ENCODE peak calls at places on chromosomes 5 and 9, in seven cellular contexts. J, W, D, S, K, M and B are unnamed samples.

GRCh38 chr5:34034497-34035327 is 8.3 kb downstream of the C1QTNF3 start:
- DNase-seq in K (no peak), J (no peak), S (no peak), W (no peak), D (no peak), M (peak; percentile 39), B (no peak)

GRCh38 chr9:7510209-7510608 is 289.4 kb downstream of the DMAC1 start:
- DNase-seq in S (no peak), W (no peak), D (no peak), K (no peak), M (no peak), J (no peak), B (no peak)

GRCh38 chr9:117625154-117625553 is 79.0 kb upstream of the TLR4 start:
- DNase-seq in D (no peak), S (no peak), K (no peak), M (no peak), W (no peak), J (no peak), B (no peak)

GRCh38 chr9:6557883-6558282 is 87.6 kb downstream of the GLDC start:
- DNase-seq in J (no peak), S (no peak), D (no peak), M (no peak), W (no peak), K (no peak), B (no peak)

GRCh38 chr5:112317866-112318265 is 101.2 kb downstream of the EPB41L4A start:
- DNase-seq in J (no peak), S (no peak), W (peak; percentile 24), D (no peak), M (no peak), K (no peak), B (no peak)

GRCh38 chr5:39570418-39571027 is 145.7 kb upstream of the DAB2 start:
- DNase-seq in D (peak; percentile 77), M (no peak), J (no peak), W (no peak), S (no peak), K (peak; percentile 37), B (no peak)

GRCh38 chr5:143201589-143201988 is 201.9 kb downstream of the NR3C1 start:
- DNase-seq in W (no peak), S (no peak), D (peak; percentile 70), M (no peak), J (no peak), K (no peak), B (no peak)

GRCh38 chr9:123453904-123454321 is 97.9 kb downstream of the CRB2 start:
- DNase-seq in W (no peak), K (no peak), S (peak; percentile 19), J (no peak), D (no peak), M (no peak), B (no peak)

GRCh38 chr9:37309136-37309535 is 113.4 kb upstream of the GRHPR start:
- DNase-seq in K (peak; percentile 82), D (peak; percentile 53), W (peak; percentile 16), J (peak; percentile 69), M (no peak), S (peak; percentile 26), B (no peak)

GRCh38 chr5:100900796-100901731 is 2.0 kb downstream of the ST8SIA4 start:
- DNase-seq in S (peak; percentile 72), M (peak; percentile 82), K (peak; percentile 97), W (peak; percentile 91), D (peak; percentile 61), J (peak; percentile 91), B (peak; percentile 91)

GRCh38 chr5:91151947-91152346 is 231.2 kb downstream of the ARRDC3 start:
- DNase-seq in J (no peak), S (no peak), K (no peak), D (peak; percentile 98), W (peak; percentile 17), M (no peak), B (no peak)

GRCh38 chr5:169018980-169019379 is 282.0 kb downstream of the SLIT3 start:
- DNase-seq in W (no peak), D (no peak), S (no peak), M (no peak), K (no peak), J (peak; percentile 45), B (no peak)

GRCh38 chr5:40033411-40033810 is 608.6 kb upstream of the DAB2 start:
- DNase-seq in K (peak; percentile 29), M (peak; percentile 3), J (no peak), W (no peak), D (no peak), S (no peak), B (no peak)

GRCh38 chr5:142070000-142070399 is 38.6 kb upstream of the NDFIP1 start:
- DNase-seq in D (no peak), S (no peak), J (no peak), K (no peak), M (no peak), W (no peak), B (no peak)

GRCh38 chr5:132525299-132525724 is 18.0 kb downstream of the IL5 start:
- DNase-seq in K (peak; percentile 94), D (no peak), W (no peak), M (peak; percentile 97), S (no peak), J (no peak), B (peak; percentile 75)

GRCh38 chr9:86046930-86047341 is 52.4 kb downstream of the GOLM1 start:
- DNase-seq in M (no peak), S (no peak), K (no peak), D (no peak), J (no peak), W (no peak), B (no peak)
- H3K4me3 ChIP-seq in M (no peak overlapping the region), S (no peak overlapping the region), K (no peak overlapping the region), D (no peak overlapping the region), J (no peak overlapping the region), W (no peak overlapping the region), B (no peak overlapping the region)

DNA sequence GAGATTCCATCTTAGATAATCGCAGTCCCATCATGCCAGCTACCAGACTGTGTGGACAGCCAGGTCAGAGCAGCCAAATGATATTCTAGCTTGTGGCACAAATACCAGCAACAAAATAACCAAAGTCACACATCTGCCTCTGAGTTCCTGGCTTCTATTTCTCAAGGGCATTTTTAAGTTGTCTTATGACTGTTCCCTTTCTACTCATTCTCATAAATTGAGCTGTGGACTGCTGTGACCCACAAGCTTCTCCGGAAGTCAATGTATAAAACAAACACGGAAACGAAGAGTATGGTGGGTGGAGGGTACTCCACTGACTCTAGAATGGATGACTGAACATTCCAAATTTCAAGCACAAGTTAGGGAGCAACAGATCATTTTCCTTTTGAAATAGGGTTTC is 43.9 kb downstream of the PDCD1LG2 start:
- DNase-seq in M (peak; percentile 66), J (no peak), W (no peak), K (peak; percentile 84), S (no peak), D (no peak), B (peak; percentile 63)
- H3K4me3 ChIP-seq in M (no peak overlapping the region), J (no peak overlapping the region), W (no peak overlapping the region), K (no peak overlapping the region), S (no peak overlapping the region), D (no peak overlapping the region), B (no peak overlapping the region)

DNA sequence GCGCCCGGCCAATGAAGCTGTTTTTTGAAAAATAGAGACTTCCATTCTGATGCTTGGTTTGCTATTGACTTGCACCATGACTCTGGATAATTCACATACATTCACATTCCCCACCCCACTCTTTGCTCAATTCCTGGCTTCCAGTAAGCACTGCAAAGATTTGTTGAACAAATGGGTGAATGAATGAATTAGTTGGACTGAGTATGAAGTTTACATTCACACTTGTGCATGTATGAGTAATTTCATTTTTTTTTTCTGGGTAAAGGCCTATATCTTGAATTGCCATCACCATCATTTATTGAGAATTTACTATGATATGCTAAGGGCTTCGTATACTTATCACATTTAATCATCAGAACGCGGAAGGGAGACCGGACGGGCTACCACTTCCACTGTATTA is 13.8 kb upstream of the CCDC69 start:
- DNase-seq in S (no peak), K (no peak), D (no peak), W (no peak), M (no peak), J (no peak), B (no peak)
- H3K4me3 ChIP-seq in S (no peak overlapping the region), K (peak overlapping the region; percentile 54), D (no peak overlapping the region), W (no peak overlapping the region), M (no peak overlapping the region), J (no peak overlapping the region), B (no peak overlapping the region)

GRCh38 chr5:128201065-128201926 is 117.7 kb downstream of the SLC12A2 start:
- DNase-seq in D (peak; percentile 76), M (no peak), J (peak; percentile 98), W (peak; percentile 77), K (peak; percentile 81), S (peak; percentile 91), B (peak; percentile 71)
- H3K4me3 ChIP-seq in D (peak overlapping the region; percentile 23), M (no peak overlapping the region), J (peak overlapping the region; percentile 75), W (no peak overlapping the region), K (no peak overlapping the region), S (peak overlapping the region; percentile 4), B (no peak overlapping the region)

GRCh38 chr5:54577542-54577941 is 60.0 kb downstream of the SNX18 start:
- DNase-seq in M (no peak), D (no peak), W (no peak), K (no peak), J (no peak), S (no peak), B (no peak)

GRCh38 chr5:54571462-54571861 is 53.9 kb downstream of the SNX18 start:
- DNase-seq in S (no peak), K (no peak), D (no peak), W (peak; percentile 53), M (no peak), J (peak; percentile 62), B (no peak)

GRCh38 chr5:54567996-54568395 is 50.4 kb downstream of the SNX18 start:
- DNase-seq in D (no peak), K (no peak), S (no peak), M (no peak), J (no peak), W (no peak), B (no peak)

GRCh38 chr5:54570923-54571322 is 53.4 kb downstream of the SNX18 start:
- DNase-seq in W (no peak), M (no peak), S (no peak), D (peak; percentile 61), J (no peak), K (no peak), B (no peak)

DNA sequence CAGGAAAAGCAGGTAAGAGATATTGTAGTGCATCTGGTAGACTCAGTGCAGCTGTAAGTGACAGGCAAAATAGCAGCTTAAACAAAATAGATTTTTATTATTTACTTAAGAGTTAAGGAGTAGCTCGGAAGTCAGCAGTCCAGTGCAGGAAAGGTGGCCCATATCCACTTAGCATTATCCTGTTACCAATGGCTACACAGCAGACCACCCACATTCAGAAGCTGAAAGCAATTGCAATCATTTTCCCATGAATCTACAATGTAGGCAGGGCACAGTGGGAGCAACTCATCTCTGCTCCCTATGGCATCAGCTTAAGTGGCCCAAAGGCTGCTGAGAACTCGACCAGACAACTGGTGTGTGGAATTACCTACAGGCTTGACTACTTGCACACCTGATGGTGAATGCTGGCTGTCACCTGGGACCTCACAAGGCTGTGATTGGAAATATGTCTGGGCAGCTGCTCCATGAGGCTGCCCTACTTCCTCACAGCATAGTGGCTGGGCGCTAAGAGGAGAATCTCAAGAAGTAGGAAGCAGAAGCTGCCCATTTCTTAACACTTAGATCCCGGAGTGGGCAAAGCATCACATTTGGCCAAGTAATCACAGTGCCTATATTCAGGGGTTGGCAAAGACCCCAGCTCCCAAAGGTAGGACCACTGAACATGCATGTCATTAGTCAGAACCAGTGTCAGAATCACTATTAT is 56.4 kb downstream of the SNX18 start:
- DNase-seq in M (no peak), D (no peak), K (no peak), J (no peak), S (no peak), W (no peak), B (no peak)
- H3K4me3 ChIP-seq in M (no peak overlapping the region), D (no peak overlapping the region), K (no peak overlapping the region), J (no peak overlapping the region), S (no peak overlapping the region), W (no peak overlapping the region), B (no peak overlapping the region)